ENCODE peak calls at places on chromosomes 7 and 10, in four cellular contexts. I is IMR-90; V is PC-9; S is CD8-positive, alpha-beta T cell. E is an unnamed sample. For H3K4me1, the result is how much of the 10 kb centered on the place peaks cover.

GRCh38 chr10:42783181-42783549 is 570 bp downstream of the BMS1 start:
- DNase-seq in V (peak), S (no peak), I (peak), E (no peak)

GRCh38 chr10:3897156-3897555 is 112.1 kb upstream of the KLF6 start:
- DNase-seq in S (no peak), V (no peak), I (peak), E (no peak)

GRCh38 chr7:54839538-54840213 is 80.7 kb upstream of the SEC61G start:
- DNase-seq in I (peak), S (no peak), V (peak), E (peak)

GRCh38 chr10:88892223-88892967 is 12.3 kb downstream of the STAMBPL1 start:
- DNase-seq in I (peak), V (no peak), S (no peak), E (no peak)

GRCh38 chr10:16950686-16951681 is 133.8 kb upstream of the RSU1 start:
- DNase-seq in I (peak), S (no peak), V (no peak), E (no peak)

GRCh38 chr7:130009848-130010688 is 41.1 kb downstream of the ZC3HC1 start:
- DNase-seq in V (peak), S (no peak), I (peak), E (no peak)

GRCh38 chr10:120110196-120110595 is 217.7 kb downstream of the SEC23IP start:
- DNase-seq in S (no peak), I (no peak), V (no peak), E (no peak)

GRCh38 chr7:46468753-46469356 is 547.8 kb upstream of the IGFBP3 start:
- DNase-seq in S (no peak), V (no peak), I (peak), E (no peak)

GRCh38 chr7:5701085-5701914 is 80.2 kb downstream of the RNF216 start:
- DNase-seq in I (peak), V (no peak), S (no peak), E (no peak)

GRCh38 chr7:14604606-14605005 is 297.9 kb downstream of the DGKB start:
- DNase-seq in S (no peak), V (no peak), I (peak), E (no peak)

GRCh38 chr10:4546500-4546899 is 279.5 kb upstream of the AKR1E2 start:
- DNase-seq in V (no peak), I (peak), S (no peak), E (no peak)

GRCh38 chr7:127478040-127478386 is 85.5 kb upstream of the ZNF800 start:
- DNase-seq in I (no peak), S (no peak), V (no peak), E (no peak)

GRCh38 chr10:69802424-69803161 is 887 bp downstream of the COL13A1 start:
- DNase-seq in V (no peak), I (peak), S (no peak), E (no peak)

GRCh38 chr10:71569775-71570588 is 149.6 kb downstream of the C10orf105 start:
- DNase-seq in S (peak), I (peak), V (no peak), E (peak)

GRCh38 chr7:102469972-102470825 is 5.4 kb downstream of the LRWD1 start:
- DNase-seq in V (no peak), I (no peak), S (no peak), E (no peak)

GRCh38 chr7:107860981-107861652 is 29.9 kb upstream of the DLD start:
- DNase-seq in I (peak), V (peak), S (no peak), E (no peak)

GRCh38 chr10:79353726-79354125 is 6.5 kb downstream of the PPIF start:
- DNase-seq in I (no peak), V (no peak), S (no peak), E (no peak)

GRCh38 chr10:97780991-97781540 is 9.3 kb upstream of the SFRP5 start:
- DNase-seq in I (no peak), V (no peak), S (no peak), E (no peak)

GRCh38 chr10:121057291-121057690 is 206.1 kb downstream of the WDR11 start:
- DNase-seq in S (no peak), V (no peak), I (no peak), E (no peak)

GRCh38 chr10:23951841-23952240 is 257.1 kb upstream of the KIAA1217 start:
- DNase-seq in V (no peak), I (no peak), S (no peak), E (no peak)

GRCh38 chr7:150620617-150621371 is 11.4 kb downstream of the GIMAP6 start:
- DNase-seq in S (no peak), V (no peak), I (no peak), E (no peak)

GRCh38 chr7:51040777-51041176 is 258.1 kb upstream of the GRB10 start:
- DNase-seq in S (no peak), I (no peak), V (no peak), E (no peak)

GRCh38 chr7:44694766-44695165 is 53.9 kb upstream of the ZMIZ2 start:
- DNase-seq in I (no peak), S (no peak), V (no peak), E (no peak)

GRCh38 chr7:28211006-28211405 is 30.4 kb upstream of the JAZF1 start:
- DNase-seq in S (no peak), V (no peak), I (no peak), E (no peak)

GRCh38 chr7:34748244-34749039 is 90.4 kb downstream of the NPSR1 start:
- DNase-seq in I (peak), V (peak), S (no peak), E (peak)

GRCh38 chr7:121372376-121373024 is 23.6 kb downstream of the FAM3C start:
- DNase-seq in I (peak), S (no peak), V (no peak), E (no peak)

GRCh38 chr10:5484205-5484604 is 15.2 kb downstream of the CALML5 start:
- DNase-seq in V (no peak), S (no peak), I (peak), E (no peak)

GRCh38 chr7:150378853-150379589 is at the start of gene ZNF775:
- DNase-seq in V (peak), I (peak), S (peak), E (peak)

DNA sequence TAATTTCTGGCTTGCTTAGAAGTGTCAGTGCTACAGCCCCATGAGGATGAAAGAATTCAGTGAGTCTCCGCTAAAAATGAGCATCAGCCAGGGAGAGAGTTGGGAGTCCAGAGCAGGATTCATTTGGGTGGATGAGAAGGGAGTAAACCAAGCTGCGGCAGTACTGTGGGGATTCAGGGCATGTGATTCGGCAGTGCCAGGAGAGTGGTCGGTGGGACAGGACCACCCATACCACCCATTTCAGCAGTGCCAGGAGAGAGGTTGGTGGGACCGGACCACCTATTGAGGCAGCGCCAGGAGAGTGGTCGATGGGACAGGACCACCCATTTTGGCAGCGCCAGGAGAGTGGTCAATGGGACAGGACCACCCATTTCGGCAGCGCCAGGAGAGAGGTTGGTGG is 144.2 kb downstream of the CELF2 start:
- DNase-seq in I (no peak), S (no peak), V (no peak), E (no peak)
- H3K27ac ChIP-seq in I (no peak), S (peak), V (no peak), E (no peak)

GRCh38 chr7:27174077-27175004 is at the start of gene HOXA10:
- DNase-seq in I (no peak), V (no peak), S (no peak), E (peak)
- H3K4me1 ChIP-seq in I (under half), V (under half), S (under half), E (under half)

DNA sequence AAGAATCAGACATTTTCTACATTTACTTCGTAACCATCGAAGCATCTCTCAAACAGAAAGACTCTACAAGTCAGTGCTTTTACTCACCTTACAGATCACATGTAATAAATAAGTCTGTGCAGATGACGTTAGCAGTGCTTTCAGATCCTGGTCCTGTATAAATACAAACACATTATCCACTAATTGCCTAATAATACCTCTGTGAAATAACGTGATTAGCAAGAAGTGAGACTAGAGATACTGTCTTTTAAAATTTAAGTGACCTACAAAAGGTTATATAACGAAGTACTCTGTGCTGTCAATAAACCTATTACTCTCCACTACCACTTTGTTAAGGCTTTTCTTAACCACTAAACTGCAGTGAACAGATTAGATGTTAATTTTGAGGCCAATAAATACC is 246.9 kb downstream of the NSUN6 start:
- DNase-seq in S (no peak), V (no peak), I (no peak), E (no peak)
- H3K4me3 ChIP-seq in S (no peak), V (no peak), I (no peak), E (no peak)

GRCh38 chr10:62058476-62058875 is 157.0 kb downstream of the ARID5B start:
- DNase-seq in V (no peak), S (no peak), I (no peak), E (no peak)
- H3K27ac ChIP-seq in V (no peak), S (no peak), I (peak), E (peak)

GRCh38 chr7:77707504-77707992 is 11.3 kb downstream of the RSBN1L start:
- DNase-seq in V (no peak), I (no peak), S (no peak), E (no peak)

GRCh38 chr7:77714195-77714594 is 17.9 kb downstream of the RSBN1L start:
- DNase-seq in I (no peak), S (no peak), V (no peak), E (no peak)

GRCh38 chr7:77710861-77711260 is 14.6 kb downstream of the RSBN1L start:
- DNase-seq in S (no peak), I (no peak), V (no peak), E (no peak)

DNA sequence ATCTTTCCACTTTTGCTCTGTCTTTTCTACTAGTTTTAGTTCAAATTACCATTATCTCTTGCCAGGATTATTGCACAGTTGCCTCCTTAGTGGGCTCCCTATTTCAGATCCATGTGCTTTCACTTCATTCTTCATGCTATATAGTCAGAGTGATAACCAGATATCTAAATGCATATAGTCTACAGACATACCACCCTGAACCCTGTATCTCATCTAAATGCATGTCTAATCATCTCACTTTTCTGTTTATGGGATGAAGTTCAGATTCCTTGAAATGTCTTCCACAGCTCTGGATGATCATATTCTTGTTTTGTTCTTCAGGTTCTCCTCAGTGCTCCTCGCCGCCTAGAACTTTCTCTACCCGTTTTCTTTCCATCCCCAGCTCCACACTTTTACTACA is 13.8 kb downstream of the RSBN1L start:
- DNase-seq in S (no peak), I (no peak), V (no peak), E (no peak)
- H3K4me1 ChIP-seq in S (under half), I (under half), V (under half), E (under half)

DNA sequence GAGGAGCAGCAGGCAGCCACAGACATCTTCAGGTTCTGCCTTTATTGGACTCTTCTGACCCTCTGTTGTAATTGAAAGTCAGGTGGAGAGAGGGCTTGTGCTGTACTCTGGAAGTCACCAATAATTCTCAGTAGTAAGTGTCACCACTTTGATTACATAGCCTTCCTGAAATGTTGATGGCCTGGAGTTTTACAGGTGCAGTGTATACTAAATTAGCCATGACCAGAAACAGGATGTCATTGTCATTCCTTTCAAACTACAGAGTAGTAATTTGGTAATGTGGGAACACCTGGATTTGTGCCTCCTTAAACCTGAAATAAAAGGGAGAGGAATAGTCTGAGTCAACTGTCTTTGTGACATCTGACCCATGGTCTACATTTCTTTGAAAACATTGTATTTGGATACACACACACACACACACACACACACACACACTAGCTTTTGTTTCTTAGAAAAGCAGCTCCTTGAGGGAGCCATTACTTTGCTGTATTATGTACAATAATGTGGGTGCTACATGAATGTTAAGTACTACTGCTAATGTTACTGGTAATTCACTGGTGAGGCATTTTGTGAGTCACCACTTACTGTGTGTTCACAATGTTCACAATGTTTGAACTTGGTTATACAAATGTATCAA is 19.6 kb downstream of the ARL4A start:
- DNase-seq in S (no peak), I (peak), V (no peak), E (no peak)
- H3K4me3 ChIP-seq in S (no peak), I (no peak), V (no peak), E (no peak)

GRCh38 chr7:131011437-131011752 is 277.4 kb upstream of the KLF14 start:
- DNase-seq in I (no peak), V (no peak), S (no peak), E (no peak)

GRCh38 chr7:131008840-131009651 is 275.0 kb upstream of the KLF14 start:
- DNase-seq in I (peak), S (no peak), V (no peak), E (no peak)

GRCh38 chr7:131011976-131012375 is 278.0 kb upstream of the KLF14 start:
- DNase-seq in V (peak), I (peak), S (no peak), E (no peak)

GRCh38 chr7:131010714-131011436 is 276.9 kb upstream of the KLF14 start:
- DNase-seq in S (no peak), I (peak), V (no peak), E (no peak)

DNA sequence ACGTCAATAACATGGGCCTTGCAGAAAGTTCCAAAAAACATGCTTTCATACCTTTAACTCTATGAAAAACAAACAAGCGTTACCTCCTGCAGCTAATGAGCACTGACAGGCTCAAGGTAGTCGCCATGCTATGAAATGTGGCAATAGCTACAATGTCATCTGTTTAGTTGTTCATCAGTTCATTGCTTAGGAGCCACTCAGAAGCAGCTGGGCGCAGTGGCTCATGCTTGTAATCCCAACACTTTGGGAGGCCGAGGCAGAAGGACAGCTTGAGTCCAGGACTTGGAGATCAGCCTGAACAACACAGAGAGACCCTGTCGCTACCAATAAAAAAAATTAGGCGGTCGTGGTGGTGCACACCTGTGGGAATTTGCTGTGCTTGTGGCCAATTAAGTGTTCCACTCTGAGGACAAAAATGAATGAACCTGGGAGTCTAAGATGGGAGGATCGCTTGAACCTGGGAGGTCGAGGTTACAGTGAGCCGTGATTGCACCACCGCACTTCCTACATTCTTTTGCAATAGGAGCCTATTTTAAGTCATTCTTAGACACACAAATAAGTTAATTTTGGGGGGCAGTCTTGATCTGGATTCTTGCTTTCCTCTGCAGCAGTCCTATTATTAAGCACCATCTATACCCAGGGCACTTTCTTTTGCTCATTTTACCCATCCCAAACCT is 276.2 kb upstream of the KLF14 start:
- DNase-seq in S (no peak), V (no peak), I (no peak), E (no peak)
- H3K27ac ChIP-seq in S (no peak), V (peak), I (peak), E (no peak)